ENCODE peak calls at places on chromosomes 12 and 14, in four cellular contexts. A, H, I and F are unnamed samples.
A peak's percentile ranks its signal among the peaks of the same experiment; 100 is the strongest.

GRCh38 chr14:86540636-86541247 is 1010.8 kb downstream of the FLRT2 start:
- DNase-seq in A (no peak), I (no peak), H (no peak), F (no peak)

GRCh38 chr14:102500190-102500661 is 9.3 kb downstream of the ANKRD9 start:
- DNase-seq in H (peak; percentile 60), A (no peak), I (no peak), F (peak; percentile 57)

GRCh38 chr12:810635-811415 is 58.4 kb downstream of the WNK1 start:
- DNase-seq in A (no peak), I (no peak), H (no peak), F (no peak)

GRCh38 chr12:104793280-104793679 is 164.8 kb downstream of the SLC41A2 start:
- DNase-seq in I (no peak), A (no peak), H (no peak), F (no peak)

GRCh38 chr12:113870890-113871289 is 95.2 kb downstream of the RBM19 start:
- DNase-seq in I (no peak), H (no peak), A (no peak), F (no peak)

GRCh38 chr12:87217486-87217885 is 811.7 kb downstream of the C12orf50 start:
- DNase-seq in I (no peak), A (no peak), H (no peak), F (no peak)

GRCh38 chr12:24993756-24994155 is 44.9 kb upstream of the BCAT1 start:
- DNase-seq in I (no peak), A (no peak), H (no peak), F (no peak)

GRCh38 chr14:74933925-74934435 is 10.9 kb upstream of the RPS6KL1 start:
- DNase-seq in A (no peak), I (no peak), H (no peak), F (peak; percentile 24)

GRCh38 chr12:5165296-5165970 is 121.8 kb downstream of the KCNA5 start:
- DNase-seq in I (no peak), A (no peak), H (no peak), F (no peak)

GRCh38 chr12:108565976-108566375 is 3.6 kb downstream of the ISCU start:
- DNase-seq in A (peak; percentile 48), I (no peak), H (peak; percentile 87), F (peak; percentile 89)

GRCh38 chr12:48542300-48542928 is 17.0 kb downstream of the OR8S1 start:
- DNase-seq in A (peak; percentile 21), I (peak; percentile 27), H (peak; percentile 63), F (peak; percentile 41)

GRCh38 chr12:118645219-118645618 is 268.9 kb downstream of the SUDS3 start:
- DNase-seq in I (peak; percentile 23), H (peak; percentile 54), A (no peak), F (no peak)

GRCh38 chr14:78448483-78449094 is 278.4 kb downstream of the NRXN3 start:
- DNase-seq in H (peak; percentile 60), I (peak; percentile 15), A (peak; percentile 52), F (peak; percentile 47)

GRCh38 chr12:6146951-6147350 is 22.5 kb upstream of the VWF start:
- DNase-seq in A (no peak), H (no peak), I (no peak), F (no peak)

DNA sequence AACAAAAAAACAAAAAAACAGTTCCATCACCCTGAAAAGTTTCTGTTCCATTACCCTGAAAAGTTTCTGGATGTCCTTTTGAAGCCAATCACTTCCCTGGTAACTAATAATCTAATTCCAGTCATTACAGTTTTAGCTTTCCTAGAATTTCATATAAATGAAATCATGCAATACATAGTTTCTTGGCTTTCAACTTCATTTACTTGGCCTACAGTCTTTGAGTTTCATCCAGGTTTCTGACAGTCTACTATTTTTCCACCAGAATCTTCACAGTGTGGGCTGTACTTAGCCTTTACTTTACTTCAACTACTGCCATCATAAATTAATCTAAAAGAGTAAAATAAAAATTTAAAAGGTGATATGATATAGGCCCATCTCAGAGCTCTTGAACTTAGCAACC is 55.5 kb downstream of the RPS6KA5 start:
- DNase-seq in I (no peak), H (no peak), A (no peak), F (no peak)
- TF ChIP-seq MYC in I (no peak), H (no peak), A (no peak), F (no peak)

GRCh38 chr12:57237952-57238853 is 8.7 kb downstream of the SHMT2 start:
- DNase-seq in I (no peak), A (no peak), H (no peak), F (no peak)

GRCh38 chr12:57237653-57237951 is 8.1 kb downstream of the SHMT2 start:
- DNase-seq in A (no peak), H (no peak), I (no peak), F (no peak)

GRCh38 chr12:57239587-57240068 is 10.1 kb downstream of the SHMT2 start:
- DNase-seq in I (no peak), A (no peak), H (no peak), F (no peak)

GRCh38 chr12:57240069-57240921 is 10.7 kb downstream of the STAC3 start:
- DNase-seq in A (no peak), I (no peak), H (peak; percentile 62), F (no peak)

DNA sequence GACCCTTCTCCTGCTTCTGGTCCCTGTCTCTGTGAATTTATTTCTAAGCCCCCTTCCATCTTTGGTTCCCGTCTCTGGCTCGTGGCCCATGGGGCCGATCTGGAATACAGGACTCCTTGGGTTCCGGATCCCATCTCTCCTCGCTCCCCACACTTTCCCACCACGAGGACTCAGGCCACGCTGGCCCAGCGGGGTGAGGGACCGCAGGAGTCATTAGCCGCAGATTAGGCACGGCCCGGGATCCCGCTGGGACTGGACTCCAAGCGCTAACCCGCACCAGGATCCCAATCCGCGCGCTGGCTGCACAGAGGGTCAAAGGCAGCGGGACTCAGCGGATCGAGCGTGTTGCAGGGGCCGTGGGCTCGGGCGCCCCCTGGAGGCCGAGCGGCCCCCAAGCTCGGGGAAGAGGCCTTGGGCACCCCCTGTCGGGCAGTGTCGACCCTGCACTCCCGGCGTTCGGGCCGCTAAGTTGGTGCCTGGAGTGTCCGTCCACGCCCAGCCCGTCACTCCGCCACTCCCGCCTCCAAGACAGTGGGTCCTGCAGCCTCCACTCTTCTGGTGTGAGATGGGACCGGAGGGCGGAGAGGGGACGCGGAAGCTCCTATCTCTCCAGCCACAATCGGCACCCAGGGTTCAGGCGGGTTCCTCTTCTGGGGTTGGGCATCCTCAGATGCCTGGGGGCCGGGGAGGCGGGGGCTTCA is 9.5 kb downstream of the SHMT2 start:
- DNase-seq in H (peak; percentile 89), A (peak; percentile 88), I (peak; percentile 68), F (peak; percentile 86)
- TF ChIP-seq MYC in H (no peak), A (no peak), I (peak; percentile 62), F (no peak)

GRCh38 chr12:110501378-110501721 is 561 bp downstream of the VPS29 start:
- DNase-seq in I (peak; percentile 38), H (no peak), A (peak; percentile 56), F (peak; percentile 51)

GRCh38 chr12:110501722-110502448 is at the start of the genes RAD9B and VPS29:
- DNase-seq in I (peak; percentile 94), A (peak; percentile 96), H (peak; percentile 100), F (peak; percentile 99)

GRCh38 chr12:110503432-110503831 is 1.3 kb downstream of the RAD9B start:
- DNase-seq in H (no peak), I (no peak), A (no peak), F (no peak)

GRCh38 chr12:110502449-110502738 is 263 bp downstream of the RAD9B start:
- DNase-seq in H (no peak), I (no peak), A (no peak), F (no peak)

GRCh38 chr12:110498984-110499706 is 2.8 kb downstream of the VPS29 start:
- DNase-seq in H (peak; percentile 84), A (no peak), I (peak; percentile 10), F (no peak)
- TF ChIP-seq MYC in H (peak; percentile 60), A (no peak), I (no peak), F (no peak)

GRCh38 chr12:10968765-10969456 is 17.8 kb downstream of the TAS2R50 start:
- DNase-seq in A (no peak), I (no peak), H (no peak), F (peak; percentile 81)

GRCh38 chr12:10965511-10965910 is 21.2 kb downstream of the TAS2R50 start:
- DNase-seq in A (no peak), I (no peak), H (no peak), F (no peak)

GRCh38 chr12:10966314-10966713 is 20.4 kb downstream of the TAS2R50 start:
- DNase-seq in H (no peak), I (no peak), A (no peak), F (no peak)

DNA sequence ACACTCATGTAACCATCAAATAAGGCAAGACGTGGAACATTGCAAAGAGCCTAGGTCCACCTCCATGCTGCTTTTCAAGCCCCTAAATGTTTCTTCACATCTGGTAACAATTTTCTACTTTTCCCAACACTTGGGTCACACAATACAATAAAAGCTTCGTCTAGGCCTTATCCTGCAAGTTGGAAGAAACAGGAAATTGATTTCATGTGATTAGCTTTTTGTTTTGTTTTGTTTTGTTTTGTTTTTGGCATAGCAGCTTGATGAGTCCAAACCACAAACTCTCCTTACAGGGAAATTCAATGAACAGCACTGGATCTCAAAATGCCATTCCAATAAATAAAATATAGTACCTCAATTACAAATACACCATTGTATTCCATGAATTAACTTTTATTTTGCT is 19.3 kb downstream of the TAS2R50 start:
- DNase-seq in I (no peak), A (no peak), H (no peak), F (peak; percentile 79)
- TF ChIP-seq MYC in I (no peak), A (no peak), H (no peak), F (no peak)

GRCh38 chr12:102356690-102357089 is 123.7 kb downstream of the IGF1 start:
- DNase-seq in H (no peak), I (no peak), A (no peak), F (no peak)
- TF ChIP-seq MYC in H (no peak), I (no peak), A (no peak), F (no peak)

DNA sequence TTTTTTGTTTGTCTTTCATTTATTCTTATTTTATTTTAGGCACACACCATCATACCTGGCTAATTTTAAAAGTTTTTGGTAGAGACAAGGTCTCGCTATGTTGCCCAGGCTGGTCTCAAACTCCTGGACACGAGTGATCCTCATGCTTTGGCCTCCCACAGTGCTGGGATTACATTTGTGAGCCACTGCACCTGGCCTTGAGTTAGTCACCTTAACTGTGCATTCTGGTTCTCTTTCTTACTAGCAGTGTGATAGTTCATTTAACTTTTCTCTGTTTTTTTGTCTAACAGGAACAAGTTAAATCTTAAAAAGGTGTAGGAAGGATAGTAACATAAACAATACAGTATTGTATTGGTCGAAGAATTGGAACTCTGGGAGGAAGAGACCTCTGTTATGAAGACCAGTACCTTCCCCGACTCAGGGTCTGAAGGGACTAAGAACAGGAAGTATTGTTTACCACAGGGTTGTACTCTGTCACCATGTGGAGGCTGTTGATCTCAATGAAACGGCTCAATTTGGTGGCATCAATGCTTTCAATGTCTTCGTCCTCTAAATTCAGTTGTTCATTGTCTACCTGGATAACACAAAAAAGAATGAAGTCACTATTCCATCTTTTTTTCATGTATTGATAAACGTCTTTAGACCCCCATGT is 17.7 kb downstream of the ERP27 start:
- DNase-seq in A (no peak), H (peak; percentile 10), I (no peak), F (no peak)
- TF ChIP-seq MYC in A (no peak), H (no peak), I (no peak), F (no peak)